ENCODE peak calls at places on chromosomes 11 and 22, in six cellular contexts. One of them, this sample, is unnamed.

GRCh38 chr22:47406896-47407295 is 644.4 kb downstream of the TBC1D22A start:
- DNase-seq in HFF-Myc: no peak
- DNase-seq in BE2C: no peak
- DNase-seq in MM.1S: no peak
- DNase-seq in foreskin fibroblast: no peak
- DNase-seq in fibroblast of lung: no peak
- DNase-seq in this sample: no peak

GRCh38 chr11:35145249-35145648 is 6.3 kb downstream of the CD44 start:
- DNase-seq in BE2C: no peak
- DNase-seq in foreskin fibroblast: peak
- DNase-seq in MM.1S: peak
- DNase-seq in HFF-Myc: no peak
- DNase-seq in fibroblast of lung: no peak
- DNase-seq in this sample: no peak

GRCh38 chr22:50620861-50621490 is 7.0 kb downstream of the ARSA start:
- DNase-seq in BE2C: no peak
- DNase-seq in MM.1S: peak
- DNase-seq in HFF-Myc: no peak
- DNase-seq in fibroblast of lung: no peak
- DNase-seq in foreskin fibroblast: no peak
- DNase-seq in this sample: no peak

GRCh38 chr11:34926101-34926830 is 9.8 kb downstream of the PDHX start:
- DNase-seq in foreskin fibroblast: peak
- DNase-seq in HFF-Myc: peak
- DNase-seq in fibroblast of lung: peak
- DNase-seq in MM.1S: peak
- DNase-seq in BE2C: peak
- DNase-seq in this sample: peak

GRCh38 chr11:108970221-108970991 is 305.5 kb downstream of the DDX10 start:
- DNase-seq in foreskin fibroblast: peak
- DNase-seq in fibroblast of lung: no peak
- DNase-seq in HFF-Myc: no peak
- DNase-seq in BE2C: no peak
- DNase-seq in MM.1S: no peak
- DNase-seq in this sample: no peak

GRCh38 chr11:100637706-100638105 is 49.4 kb upstream of the ARHGAP42 start:
- DNase-seq in fibroblast of lung: peak
- DNase-seq in MM.1S: no peak
- DNase-seq in BE2C: no peak
- DNase-seq in HFF-Myc: no peak
- DNase-seq in foreskin fibroblast: no peak
- DNase-seq in this sample: peak

GRCh38 chr11:116176484-116177005 is 596.2 kb downstream of the BUD13 start:
- DNase-seq in BE2C: no peak
- DNase-seq in MM.1S: no peak
- DNase-seq in foreskin fibroblast: no peak
- DNase-seq in HFF-Myc: no peak
- DNase-seq in fibroblast of lung: no peak
- DNase-seq in this sample: no peak

GRCh38 chr11:58649623-58650022 is 27.2 kb downstream of the CNTF start:
- DNase-seq in HFF-Myc: no peak
- DNase-seq in BE2C: no peak
- DNase-seq in foreskin fibroblast: no peak
- DNase-seq in MM.1S: no peak
- DNase-seq in fibroblast of lung: no peak
- DNase-seq in this sample: no peak

GRCh38 chr11:75557649-75558494 is 4.2 kb upstream of the SERPINH1 start:
- DNase-seq in HFF-Myc: peak
- DNase-seq in BE2C: no peak
- DNase-seq in fibroblast of lung: peak
- DNase-seq in foreskin fibroblast: peak
- DNase-seq in MM.1S: no peak
- DNase-seq in this sample: peak

GRCh38 chr11:2521681-2522630 is 77.1 kb downstream of the KCNQ1 start:
- DNase-seq in fibroblast of lung: no peak
- DNase-seq in BE2C: peak
- DNase-seq in MM.1S: no peak
- DNase-seq in foreskin fibroblast: no peak
- DNase-seq in HFF-Myc: no peak
- DNase-seq in this sample: no peak

GRCh38 chr11:76237914-76238313 is 31.6 kb upstream of the WNT11 start:
- DNase-seq in HFF-Myc: peak
- DNase-seq in MM.1S: no peak
- DNase-seq in fibroblast of lung: peak
- DNase-seq in BE2C: peak
- DNase-seq in foreskin fibroblast: no peak
- DNase-seq in this sample: no peak

GRCh38 chr22:44024288-44024908 is at the start of gene PARVB:
- DNase-seq in fibroblast of lung: no peak
- DNase-seq in foreskin fibroblast: no peak
- DNase-seq in BE2C: peak
- DNase-seq in MM.1S: peak
- DNase-seq in HFF-Myc: no peak
- DNase-seq in this sample: peak

GRCh38 chr11:10494636-10495463 is 39.8 kb downstream of the AMPD3 start:
- DNase-seq in foreskin fibroblast: no peak
- DNase-seq in HFF-Myc: no peak
- DNase-seq in MM.1S: no peak
- DNase-seq in fibroblast of lung: no peak
- DNase-seq in BE2C: no peak
- DNase-seq in this sample: no peak

GRCh38 chr22:28911777-28912669 is 28.7 kb downstream of the ZNRF3 start:
- DNase-seq in BE2C: no peak
- DNase-seq in foreskin fibroblast: no peak
- DNase-seq in HFF-Myc: peak
- DNase-seq in MM.1S: no peak
- DNase-seq in fibroblast of lung: peak
- DNase-seq in this sample: peak

GRCh38 chr11:12746593-12747097 is 72.4 kb downstream of the TEAD1 start:
- DNase-seq in MM.1S: no peak
- DNase-seq in fibroblast of lung: peak
- DNase-seq in HFF-Myc: peak
- DNase-seq in BE2C: peak
- DNase-seq in foreskin fibroblast: peak
- DNase-seq in this sample: peak

GRCh38 chr11:15893080-15893492 is 463.3 kb downstream of the SOX6 start:
- DNase-seq in fibroblast of lung: peak
- DNase-seq in BE2C: no peak
- DNase-seq in MM.1S: no peak
- DNase-seq in foreskin fibroblast: no peak
- DNase-seq in HFF-Myc: no peak
- DNase-seq in this sample: peak

GRCh38 chr22:36334081-36334831 is 53.5 kb downstream of the MYH9 start:
- DNase-seq in HFF-Myc: no peak
- DNase-seq in fibroblast of lung: no peak
- DNase-seq in foreskin fibroblast: no peak
- DNase-seq in BE2C: peak
- DNase-seq in MM.1S: no peak
- DNase-seq in this sample: no peak

GRCh38 chr22:36334838-36335603 is 52.7 kb downstream of the MYH9 start:
- DNase-seq in fibroblast of lung: peak
- DNase-seq in foreskin fibroblast: peak
- DNase-seq in HFF-Myc: no peak
- DNase-seq in BE2C: peak
- DNase-seq in MM.1S: no peak
- DNase-seq in this sample: peak

GRCh38 chr22:36336246-36337182 is 51.3 kb downstream of the MYH9 start:
- DNase-seq in foreskin fibroblast: no peak
- DNase-seq in fibroblast of lung: no peak
- DNase-seq in BE2C: no peak
- DNase-seq in MM.1S: no peak
- DNase-seq in HFF-Myc: no peak
- DNase-seq in this sample: no peak

GRCh38 chr22:36337365-36338130 is 50.2 kb downstream of the MYH9 start:
- DNase-seq in foreskin fibroblast: no peak
- DNase-seq in BE2C: no peak
- DNase-seq in MM.1S: no peak
- DNase-seq in HFF-Myc: no peak
- DNase-seq in fibroblast of lung: no peak
- DNase-seq in this sample: no peak

DNA sequence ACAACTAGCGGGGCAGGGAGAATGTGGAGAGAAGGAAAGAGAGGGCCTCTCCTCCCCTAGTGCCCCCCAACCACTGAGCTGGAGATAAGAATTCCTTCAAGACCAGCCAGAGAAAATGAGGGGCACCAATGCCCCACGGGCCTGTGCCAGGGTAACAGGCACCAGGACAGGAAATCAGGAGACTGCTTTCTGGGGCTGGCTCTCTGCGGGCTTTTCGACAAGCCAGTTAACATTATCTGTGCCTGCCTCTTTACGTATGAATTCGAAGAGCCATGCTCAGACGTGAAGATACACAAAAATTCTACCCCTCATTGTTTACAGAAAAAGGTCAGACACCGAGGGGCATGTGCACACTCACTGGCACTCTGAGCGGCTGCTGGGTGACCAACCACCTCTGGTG is 52.1 kb downstream of the MYH9 start:
- DNase-seq in MM.1S: no peak
- DNase-seq in BE2C: no peak
- DNase-seq in foreskin fibroblast: no peak
- DNase-seq in fibroblast of lung: no peak
- DNase-seq in HFF-Myc: no peak
- DNase-seq in this sample: no peak
- H3K4me3 ChIP-seq in MM.1S: no peak
- H3K4me3 ChIP-seq in BE2C: no peak
- H3K4me3 ChIP-seq in foreskin fibroblast: no peak
- H3K4me3 ChIP-seq in fibroblast of lung: no peak
- H3K4me3 ChIP-seq in HFF-Myc: no peak
- H3K4me3 ChIP-seq in this sample: no peak

GRCh38 chr11:121229495-121229894 is 63.1 kb upstream of the SC5D start:
- DNase-seq in HFF-Myc: no peak
- DNase-seq in BE2C: no peak
- DNase-seq in MM.1S: no peak
- DNase-seq in foreskin fibroblast: no peak
- DNase-seq in fibroblast of lung: no peak
- DNase-seq in this sample: no peak
- TF ChIP-seq CTCF in HFF-Myc: no peak
- TF ChIP-seq CTCF in BE2C: no peak
- TF ChIP-seq CTCF in MM.1S: no peak
- TF ChIP-seq CTCF in foreskin fibroblast: no peak
- TF ChIP-seq CTCF in fibroblast of lung: no peak
- TF ChIP-seq CTCF in this sample: no peak

GRCh38 chr11:87284306-87284705 is 246.6 kb downstream of the TMEM135 start:
- DNase-seq in HFF-Myc: no peak
- DNase-seq in MM.1S: no peak
- DNase-seq in BE2C: no peak
- DNase-seq in fibroblast of lung: no peak
- DNase-seq in foreskin fibroblast: no peak
- DNase-seq in this sample: no peak

GRCh38 chr11:87286338-87286737 is 248.6 kb downstream of the TMEM135 start:
- DNase-seq in HFF-Myc: no peak
- DNase-seq in BE2C: no peak
- DNase-seq in MM.1S: no peak
- DNase-seq in fibroblast of lung: no peak
- DNase-seq in foreskin fibroblast: no peak
- DNase-seq in this sample: no peak

GRCh38 chr11:87280143-87280542 is 242.4 kb downstream of the TMEM135 start:
- DNase-seq in MM.1S: no peak
- DNase-seq in HFF-Myc: no peak
- DNase-seq in foreskin fibroblast: no peak
- DNase-seq in BE2C: no peak
- DNase-seq in fibroblast of lung: no peak
- DNase-seq in this sample: no peak

GRCh38 chr11:87281496-87281895 is 243.8 kb downstream of the TMEM135 start:
- DNase-seq in HFF-Myc: no peak
- DNase-seq in foreskin fibroblast: peak
- DNase-seq in fibroblast of lung: peak
- DNase-seq in MM.1S: no peak
- DNase-seq in BE2C: no peak
- DNase-seq in this sample: peak
- H3K4me3 ChIP-seq in HFF-Myc: no peak
- H3K4me3 ChIP-seq in foreskin fibroblast: no peak
- H3K4me3 ChIP-seq in fibroblast of lung: no peak
- H3K4me3 ChIP-seq in MM.1S: no peak
- H3K4me3 ChIP-seq in BE2C: no peak
- H3K4me3 ChIP-seq in this sample: no peak

GRCh38 chr11:88103337-88104206 is 71.7 kb downstream of the RAB38 start:
- DNase-seq in fibroblast of lung: peak
- DNase-seq in foreskin fibroblast: peak
- DNase-seq in BE2C: peak
- DNase-seq in MM.1S: peak
- DNase-seq in HFF-Myc: peak
- DNase-seq in this sample: peak
- TF ChIP-seq CTCF in fibroblast of lung: peak
- TF ChIP-seq CTCF in foreskin fibroblast: peak
- TF ChIP-seq CTCF in BE2C: peak
- TF ChIP-seq CTCF in MM.1S: peak
- TF ChIP-seq CTCF in HFF-Myc: peak
- TF ChIP-seq CTCF in this sample: peak

GRCh38 chr11:134125507-134125906 is 56.6 kb downstream of the JAM3 start:
- DNase-seq in fibroblast of lung: peak
- DNase-seq in HFF-Myc: no peak
- DNase-seq in BE2C: no peak
- DNase-seq in foreskin fibroblast: no peak
- DNase-seq in MM.1S: no peak
- DNase-seq in this sample: no peak
- H3K4me3 ChIP-seq in fibroblast of lung: peak
- H3K4me3 ChIP-seq in HFF-Myc: peak
- H3K4me3 ChIP-seq in BE2C: no peak
- H3K4me3 ChIP-seq in foreskin fibroblast: peak
- H3K4me3 ChIP-seq in MM.1S: no peak
- H3K4me3 ChIP-seq in this sample: no peak

DNA sequence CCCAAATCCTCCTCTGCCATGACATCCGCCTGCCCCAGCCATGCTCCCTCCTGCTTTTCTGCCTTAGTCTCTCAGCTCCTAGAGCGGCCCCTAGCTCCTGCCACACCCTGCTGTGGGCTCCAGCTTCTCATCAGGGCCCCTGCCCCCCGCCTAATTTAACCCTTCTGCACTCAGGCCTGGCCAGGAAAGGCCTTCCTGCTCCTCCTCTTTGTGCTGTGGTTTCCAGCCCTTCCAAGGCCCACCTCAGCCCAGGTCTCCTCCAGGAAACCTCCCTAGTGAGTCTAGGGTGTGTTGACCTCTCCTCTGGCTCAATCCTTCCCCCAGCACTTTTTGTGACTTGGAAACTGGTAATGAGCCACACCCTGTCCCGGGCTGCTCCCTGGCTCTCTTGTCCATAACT is 11.3 kb downstream of the PTPN5 start:
- DNase-seq in foreskin fibroblast: no peak
- DNase-seq in MM.1S: no peak
- DNase-seq in HFF-Myc: no peak
- DNase-seq in BE2C: no peak
- DNase-seq in fibroblast of lung: no peak
- DNase-seq in this sample: no peak
- TF ChIP-seq CTCF in foreskin fibroblast: no peak
- TF ChIP-seq CTCF in MM.1S: no peak
- TF ChIP-seq CTCF in HFF-Myc: no peak
- TF ChIP-seq CTCF in BE2C: no peak
- TF ChIP-seq CTCF in fibroblast of lung: no peak
- TF ChIP-seq CTCF in this sample: no peak

This sample was measured in fibroblast of villous mesenchyme.